ENCODE peak calls at places on chromosomes 16 and 17, in four cellular contexts. One of them, this sample, is unnamed.
A peak's percentile ranks its signal among the peaks of the same experiment; 100 is the strongest.

GRCh38 chr17:77127735-77128361 is 12.9 kb upstream of the SEC14L1 start:
- DNase-seq in esophagus squamous epithelium: no peak
- DNase-seq in cardiac muscle cell: peak; percentile 59
- DNase-seq in naive thymus-derived CD4-positive, alpha-beta T cell: peak; percentile 86
- DNase-seq in this sample: peak; percentile 88

GRCh38 chr16:83923581-83924365 is 24.9 kb downstream of the MLYCD start:
- DNase-seq in esophagus squamous epithelium: no peak
- DNase-seq in cardiac muscle cell: no peak
- DNase-seq in naive thymus-derived CD4-positive, alpha-beta T cell: no peak
- DNase-seq in this sample: no peak

GRCh38 chr17:50175035-50175788 is 9.4 kb downstream of the SGCA start:
- DNase-seq in esophagus squamous epithelium: no peak
- DNase-seq in cardiac muscle cell: no peak
- DNase-seq in naive thymus-derived CD4-positive, alpha-beta T cell: no peak
- DNase-seq in this sample: peak; percentile 67

GRCh38 chr17:78883090-78883532 is 19.9 kb downstream of the CEP295NL start:
- DNase-seq in esophagus squamous epithelium: no peak
- DNase-seq in cardiac muscle cell: peak; percentile 71
- DNase-seq in naive thymus-derived CD4-positive, alpha-beta T cell: no peak
- DNase-seq in this sample: peak; percentile 91

GRCh38 chr17:14833201-14833773 is 431.8 kb downstream of the PMP22 start:
- DNase-seq in esophagus squamous epithelium: no peak
- DNase-seq in cardiac muscle cell: peak; percentile 69
- DNase-seq in naive thymus-derived CD4-positive, alpha-beta T cell: no peak
- DNase-seq in this sample: no peak

GRCh38 chr17:69961488-69962145 is 113.4 kb upstream of the KCNJ16 start:
- DNase-seq in esophagus squamous epithelium: no peak
- DNase-seq in cardiac muscle cell: no peak
- DNase-seq in naive thymus-derived CD4-positive, alpha-beta T cell: no peak
- DNase-seq in this sample: peak; percentile 41

GRCh38 chr17:50708050-50709000 is 611 bp upstream of the ANKRD40 start:
- DNase-seq in esophagus squamous epithelium: no peak
- DNase-seq in cardiac muscle cell: no peak
- DNase-seq in naive thymus-derived CD4-positive, alpha-beta T cell: no peak
- DNase-seq in this sample: no peak

GRCh38 chr16:67843343-67843765 is 1.2 kb downstream of the THAP11 start:
- DNase-seq in esophagus squamous epithelium: no peak
- DNase-seq in cardiac muscle cell: no peak
- DNase-seq in naive thymus-derived CD4-positive, alpha-beta T cell: no peak
- DNase-seq in this sample: no peak

GRCh38 chr16:6193718-6194117 is 1096.1 kb upstream of the EEF2KMT start:
- DNase-seq in esophagus squamous epithelium: no peak
- DNase-seq in cardiac muscle cell: no peak
- DNase-seq in naive thymus-derived CD4-positive, alpha-beta T cell: no peak
- DNase-seq in this sample: no peak

GRCh38 chr17:2042355-2042929 is 620 bp downstream of the OVCA2 start:
- DNase-seq in esophagus squamous epithelium: no peak
- DNase-seq in cardiac muscle cell: peak; percentile 68
- DNase-seq in naive thymus-derived CD4-positive, alpha-beta T cell: no peak
- DNase-seq in this sample: no peak

GRCh38 chr17:15278381-15278780 is 13.3 kb upstream of the PMP22 start:
- DNase-seq in esophagus squamous epithelium: no peak
- DNase-seq in cardiac muscle cell: no peak
- DNase-seq in naive thymus-derived CD4-positive, alpha-beta T cell: no peak
- DNase-seq in this sample: no peak

GRCh38 chr17:35447494-35447893 is 1.1 kb downstream of the SLFN13 start:
- DNase-seq in esophagus squamous epithelium: no peak
- DNase-seq in cardiac muscle cell: peak; percentile 8
- DNase-seq in naive thymus-derived CD4-positive, alpha-beta T cell: no peak
- DNase-seq in this sample: no peak

GRCh38 chr16:69561901-69562300 is 3.9 kb upstream of the NFAT5 start:
- DNase-seq in esophagus squamous epithelium: no peak
- DNase-seq in cardiac muscle cell: no peak
- DNase-seq in naive thymus-derived CD4-positive, alpha-beta T cell: no peak
- DNase-seq in this sample: no peak

GRCh38 chr16:3021449-3022207 is 1.5 kb downstream of the TNFRSF12A start:
- DNase-seq in esophagus squamous epithelium: no peak
- DNase-seq in cardiac muscle cell: peak; percentile 89
- DNase-seq in naive thymus-derived CD4-positive, alpha-beta T cell: peak; percentile 60
- DNase-seq in this sample: peak; percentile 96

GRCh38 chr17:77346765-77347164 is 206.0 kb downstream of the SEC14L1 start:
- DNase-seq in esophagus squamous epithelium: no peak
- DNase-seq in cardiac muscle cell: no peak
- DNase-seq in naive thymus-derived CD4-positive, alpha-beta T cell: no peak
- DNase-seq in this sample: no peak

GRCh38 chr17:61285483-61286320 is 113.9 kb upstream of the TBX2 start:
- DNase-seq in esophagus squamous epithelium: no peak
- DNase-seq in cardiac muscle cell: peak; percentile 67
- DNase-seq in naive thymus-derived CD4-positive, alpha-beta T cell: no peak
- DNase-seq in this sample: no peak

GRCh38 chr16:53504161-53504663 is 1.2 kb upstream of the AKTIP start:
- DNase-seq in esophagus squamous epithelium: no peak
- DNase-seq in cardiac muscle cell: peak; percentile 80
- DNase-seq in naive thymus-derived CD4-positive, alpha-beta T cell: no peak
- DNase-seq in this sample: peak; percentile 84

GRCh38 chr17:2892305-2892971 is 96.2 kb downstream of the RAP1GAP2 start:
- DNase-seq in esophagus squamous epithelium: no peak
- DNase-seq in cardiac muscle cell: peak; percentile 74
- DNase-seq in naive thymus-derived CD4-positive, alpha-beta T cell: no peak
- DNase-seq in this sample: no peak

GRCh38 chr17:38608648-38609047 is 2.9 kb upstream of the SRCIN1 start:
- DNase-seq in esophagus squamous epithelium: no peak
- DNase-seq in cardiac muscle cell: no peak
- DNase-seq in naive thymus-derived CD4-positive, alpha-beta T cell: no peak
- DNase-seq in this sample: no peak

GRCh38 chr16:13770436-13770835 is 149.5 kb upstream of the ERCC4 start:
- DNase-seq in esophagus squamous epithelium: no peak
- DNase-seq in cardiac muscle cell: no peak
- DNase-seq in naive thymus-derived CD4-positive, alpha-beta T cell: no peak
- DNase-seq in this sample: no peak

GRCh38 chr17:60089097-60089844 is 10.6 kb upstream of the HEATR6 start:
- DNase-seq in esophagus squamous epithelium: no peak
- DNase-seq in cardiac muscle cell: no peak
- DNase-seq in naive thymus-derived CD4-positive, alpha-beta T cell: no peak
- DNase-seq in this sample: no peak

GRCh38 chr17:43316522-43317142 is 82.2 kb upstream of the ARL4D start:
- DNase-seq in esophagus squamous epithelium: no peak
- DNase-seq in cardiac muscle cell: no peak
- DNase-seq in naive thymus-derived CD4-positive, alpha-beta T cell: no peak
- DNase-seq in this sample: peak; percentile 47

GRCh38 chr16:8262299-8262698 is 328.0 kb downstream of the TMEM114 start:
- DNase-seq in esophagus squamous epithelium: no peak
- DNase-seq in cardiac muscle cell: no peak
- DNase-seq in naive thymus-derived CD4-positive, alpha-beta T cell: no peak
- DNase-seq in this sample: no peak

GRCh38 chr16:526181-527014 is 1.1 kb upstream of the CAPN15 start:
- DNase-seq in esophagus squamous epithelium: no peak
- DNase-seq in cardiac muscle cell: peak; percentile 66
- DNase-seq in naive thymus-derived CD4-positive, alpha-beta T cell: no peak
- DNase-seq in this sample: no peak

GRCh38 chr17:63550816-63551639 is 751 bp downstream of the DCAF7 start:
- DNase-seq in esophagus squamous epithelium: no peak
- DNase-seq in cardiac muscle cell: peak; percentile 49
- DNase-seq in naive thymus-derived CD4-positive, alpha-beta T cell: peak; percentile 10
- DNase-seq in this sample: no peak

GRCh38 chr17:29193146-29193545 is 12.9 kb upstream of the MYO18A start:
- DNase-seq in esophagus squamous epithelium: no peak
- DNase-seq in cardiac muscle cell: no peak
- DNase-seq in naive thymus-derived CD4-positive, alpha-beta T cell: no peak
- DNase-seq in this sample: no peak

GRCh38 chr17:80872999-80873951 is 118.4 kb upstream of the CHMP6 start:
- DNase-seq in esophagus squamous epithelium: no peak
- DNase-seq in cardiac muscle cell: no peak
- DNase-seq in naive thymus-derived CD4-positive, alpha-beta T cell: no peak
- DNase-seq in this sample: no peak

GRCh38 chr17:56425483-56425882 is 168.0 kb upstream of the NOG start:
- DNase-seq in esophagus squamous epithelium: no peak
- DNase-seq in cardiac muscle cell: no peak
- DNase-seq in naive thymus-derived CD4-positive, alpha-beta T cell: no peak
- DNase-seq in this sample: no peak

GRCh38 chr17:75878174-75878998 is at the start of gene TRIM47:
- DNase-seq in esophagus squamous epithelium: no peak
- DNase-seq in cardiac muscle cell: peak; percentile 89
- DNase-seq in naive thymus-derived CD4-positive, alpha-beta T cell: no peak
- DNase-seq in this sample: peak; percentile 91

GRCh38 chr17:29376667-29377268 is 13.4 kb upstream of the TAOK1 start:
- DNase-seq in esophagus squamous epithelium: no peak
- DNase-seq in cardiac muscle cell: peak; percentile 91
- DNase-seq in naive thymus-derived CD4-positive, alpha-beta T cell: no peak
- DNase-seq in this sample: peak; percentile 55

GRCh38 chr16:68270353-68270752 is 6.0 kb downstream of the SLC7A6 start:
- DNase-seq in esophagus squamous epithelium: no peak
- DNase-seq in cardiac muscle cell: no peak
- DNase-seq in naive thymus-derived CD4-positive, alpha-beta T cell: no peak
- DNase-seq in this sample: no peak

GRCh38 chr17:81909966-81910839 is 996 bp downstream of the PCYT2 start:
- DNase-seq in esophagus squamous epithelium: no peak
- DNase-seq in cardiac muscle cell: no peak
- DNase-seq in naive thymus-derived CD4-positive, alpha-beta T cell: no peak
- DNase-seq in this sample: no peak

GRCh38 chr16:46929378-46930332 is 43.8 kb downstream of the DNAJA2 start:
- DNase-seq in esophagus squamous epithelium: no peak
- DNase-seq in cardiac muscle cell: peak; percentile 67
- DNase-seq in naive thymus-derived CD4-positive, alpha-beta T cell: peak; percentile 38
- DNase-seq in this sample: peak; percentile 64
- H3K36me3 ChIP-seq in esophagus squamous epithelium: peaks cover 3% of the 10 kb centered on the region
- H3K36me3 ChIP-seq in cardiac muscle cell: peaks cover 12% of the 10 kb centered on the region
- H3K36me3 ChIP-seq in naive thymus-derived CD4-positive, alpha-beta T cell: no peaks in the 10 kb centered on the region
- H3K36me3 ChIP-seq in this sample: no peaks in the 10 kb centered on the region

GRCh38 chr16:51201604-51202003 is 50.5 kb upstream of the SALL1 start:
- DNase-seq in esophagus squamous epithelium: no peak
- DNase-seq in cardiac muscle cell: no peak
- DNase-seq in naive thymus-derived CD4-positive, alpha-beta T cell: no peak
- DNase-seq in this sample: no peak
- H3K4me1 ChIP-seq in esophagus squamous epithelium: no peaks in the 10 kb centered on the region
- H3K4me1 ChIP-seq in cardiac muscle cell: peaks cover 2% of the 10 kb centered on the region
- H3K4me1 ChIP-seq in naive thymus-derived CD4-positive, alpha-beta T cell: no peaks in the 10 kb centered on the region
- H3K4me1 ChIP-seq in this sample: no peaks in the 10 kb centered on the region

DNA sequence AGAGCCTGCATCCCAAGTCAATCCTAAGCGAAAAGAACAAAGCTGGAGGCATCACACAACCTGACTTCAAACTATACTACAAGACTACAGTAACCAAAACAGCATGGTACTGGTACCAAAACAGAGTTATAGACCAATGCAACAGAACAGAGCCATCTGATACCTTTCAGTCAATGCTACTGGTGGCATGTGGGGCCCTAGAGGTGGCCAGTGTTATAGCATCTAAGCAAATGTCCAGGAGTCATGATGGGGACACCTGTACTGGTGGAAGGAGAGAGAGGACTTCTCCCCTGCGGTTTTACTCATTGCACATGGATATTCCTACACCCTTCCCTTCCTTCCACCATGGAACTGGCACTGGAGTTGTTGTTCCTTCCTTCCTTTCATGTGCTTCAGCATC is 6.0 kb upstream of the ASIC2 start:
- DNase-seq in esophagus squamous epithelium: no peak
- DNase-seq in cardiac muscle cell: no peak
- DNase-seq in naive thymus-derived CD4-positive, alpha-beta T cell: no peak
- DNase-seq in this sample: no peak
- H3K27me3 ChIP-seq in esophagus squamous epithelium: no peaks in the 10 kb centered on the region
- H3K27me3 ChIP-seq in cardiac muscle cell: peaks cover 40% of the 10 kb centered on the region
- H3K27me3 ChIP-seq in naive thymus-derived CD4-positive, alpha-beta T cell: peaks cover 6% of the 10 kb centered on the region
- H3K27me3 ChIP-seq in this sample: peaks cover 1% of the 10 kb centered on the region

GRCh38 chr17:17141860-17142552 is 64.1 kb downstream of the PLD6 start:
- DNase-seq in esophagus squamous epithelium: no peak
- DNase-seq in cardiac muscle cell: peak; percentile 71
- DNase-seq in naive thymus-derived CD4-positive, alpha-beta T cell: peak; percentile 54
- DNase-seq in this sample: no peak

GRCh38 chr17:17141279-17141678 is 64.9 kb downstream of the PLD6 start:
- DNase-seq in esophagus squamous epithelium: no peak
- DNase-seq in cardiac muscle cell: no peak
- DNase-seq in naive thymus-derived CD4-positive, alpha-beta T cell: no peak
- DNase-seq in this sample: no peak

GRCh38 chr17:17139972-17140589 is 66.1 kb downstream of the PLD6 start:
- DNase-seq in esophagus squamous epithelium: no peak
- DNase-seq in cardiac muscle cell: no peak
- DNase-seq in naive thymus-derived CD4-positive, alpha-beta T cell: no peak
- DNase-seq in this sample: no peak

GRCh38 chr17:17142556-17142955 is 63.6 kb downstream of the PLD6 start:
- DNase-seq in esophagus squamous epithelium: no peak
- DNase-seq in cardiac muscle cell: no peak
- DNase-seq in naive thymus-derived CD4-positive, alpha-beta T cell: no peak
- DNase-seq in this sample: no peak

GRCh38 chr17:17140590-17140980 is 65.5 kb downstream of the PLD6 start:
- DNase-seq in esophagus squamous epithelium: no peak
- DNase-seq in cardiac muscle cell: peak; percentile 55
- DNase-seq in naive thymus-derived CD4-positive, alpha-beta T cell: no peak
- DNase-seq in this sample: no peak
- H3K36me3 ChIP-seq in esophagus squamous epithelium: peaks cover 66% of the 10 kb centered on the region
- H3K36me3 ChIP-seq in cardiac muscle cell: peaks cover 45% of the 10 kb centered on the region
- H3K36me3 ChIP-seq in naive thymus-derived CD4-positive, alpha-beta T cell: no peaks in the 10 kb centered on the region
- H3K36me3 ChIP-seq in this sample: no peaks in the 10 kb centered on the region

DNA sequence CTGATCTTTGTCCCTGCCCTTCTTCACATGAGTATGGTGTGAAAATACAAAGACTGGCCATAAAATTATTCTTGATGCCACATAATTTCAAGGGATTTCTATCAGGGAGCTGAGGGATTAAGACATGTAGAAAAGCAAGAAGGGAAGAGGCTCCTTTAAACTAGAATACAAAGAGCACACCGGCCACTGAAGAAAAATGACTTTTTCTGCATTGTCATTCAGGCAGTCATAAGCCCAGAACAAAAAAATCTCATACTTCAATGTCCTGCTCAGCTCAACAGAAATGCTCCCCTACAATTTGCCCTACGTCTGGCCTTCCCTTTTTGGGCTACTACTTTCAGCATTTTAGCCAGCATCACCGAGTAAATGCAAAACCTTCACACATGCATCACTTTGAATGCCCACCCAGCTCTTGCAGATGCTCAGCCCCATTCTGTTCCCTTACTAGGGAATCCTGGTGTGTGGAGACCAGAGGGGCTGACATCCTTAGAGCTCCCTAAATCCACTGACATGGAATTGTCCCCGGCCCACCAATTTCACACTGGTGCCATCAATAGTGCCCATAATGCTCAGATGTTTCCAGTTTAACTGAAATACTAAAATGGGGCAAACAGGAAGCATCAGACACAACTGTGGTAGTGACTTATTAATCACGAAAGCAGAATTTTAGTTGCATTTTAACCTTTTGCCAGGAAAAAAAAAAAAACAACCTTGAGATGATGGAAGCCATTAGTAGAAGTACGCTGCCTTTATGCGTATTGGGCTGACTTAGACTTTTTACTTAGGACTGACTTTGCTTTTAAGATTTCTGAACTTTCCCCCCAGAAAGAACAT is 2.7 kb downstream of the MAP3K14 start:
- DNase-seq in esophagus squamous epithelium: no peak
- DNase-seq in cardiac muscle cell: no peak
- DNase-seq in naive thymus-derived CD4-positive, alpha-beta T cell: no peak
- DNase-seq in this sample: no peak
- H3K4me1 ChIP-seq in esophagus squamous epithelium: peaks cover 80% of the 10 kb centered on the region
- H3K4me1 ChIP-seq in cardiac muscle cell: peaks cover 29% of the 10 kb centered on the region
- H3K4me1 ChIP-seq in naive thymus-derived CD4-positive, alpha-beta T cell: peaks cover 59% of the 10 kb centered on the region
- H3K4me1 ChIP-seq in this sample: peaks cover 5% of the 10 kb centered on the region

This sample was measured in aorta.